ENCODE peak calls at places on chromosomes 4 and X, in nine cellular contexts. Q, T, A, K, L, E, B, J and W are unnamed samples.

GRCh38 chr4:161936625-161937133 is 227.1 kb downstream of the FSTL5 start:
- DNase-seq in Q (no peak), T (no peak), A (no peak), K (no peak), L (no peak), E (no peak), B (peak), J (peak), W (peak)

GRCh38 chr4:34720563-34720962 is 1523.8 kb downstream of the ARAP2 start:
- DNase-seq in Q (no peak), T (no peak), A (peak), K (no peak), L (peak), E (no peak), B (peak), J (peak), W (no peak)

GRCh38 chr4:141654098-141654497 is 17.7 kb downstream of the IL15 start:
- DNase-seq in Q (no peak), T (no peak), A (no peak), K (no peak), L (no peak), E (no peak), B (no peak), J (peak), W (no peak)

GRCh38 chrX:138255373-138255772 is 456.1 kb downstream of the FGF13 start:
- DNase-seq in Q (no peak), T (no peak), A (no peak), K (no peak), L (no peak), E (no peak), B (no peak), J (no peak), W (no peak)

GRCh38 chr4:47623916-47624554 is 139.0 kb downstream of the ATP10D start:
- DNase-seq in Q (no peak), T (peak), A (no peak), K (no peak), L (no peak), E (no peak), B (peak), J (peak), W (peak)

GRCh38 chrX:69156638-69157037 is 8.6 kb downstream of the PJA1 start:
- DNase-seq in Q (no peak), T (no peak), A (no peak), K (no peak), L (no peak), E (no peak), B (no peak), J (no peak), W (no peak)

GRCh38 chr4:133584714-133585113 is 435.6 kb downstream of the PCDH10 start:
- DNase-seq in Q (no peak), T (no peak), A (no peak), K (no peak), L (no peak), E (no peak), B (no peak), J (no peak), W (no peak)

GRCh38 chr4:122458625-122459024 is 2.1 kb upstream of the IL2 start:
- DNase-seq in Q (peak), T (no peak), A (peak), K (peak), L (peak), E (no peak), B (peak), J (peak), W (no peak)

GRCh38 chr4:107757860-107758476 is 37.9 kb upstream of the PAPSS1 start:
- DNase-seq in Q (no peak), T (no peak), A (peak), K (no peak), L (peak), E (no peak), B (peak), J (peak), W (no peak)

GRCh38 chr4:66558651-66559050 is 888.4 kb upstream of the EPHA5 start:
- DNase-seq in Q (no peak), T (no peak), A (no peak), K (no peak), L (no peak), E (no peak), B (no peak), J (peak), W (no peak)

GRCh38 chr4:4519296-4519898 is 22.5 kb downstream of the STX18 start:
- DNase-seq in Q (no peak), T (no peak), A (no peak), K (no peak), L (peak), E (no peak), B (no peak), J (peak), W (no peak)

GRCh38 chr4:105461221-105462041 is 12.4 kb downstream of the PPA2 start:
- DNase-seq in Q (no peak), T (no peak), A (no peak), K (no peak), L (no peak), E (no peak), B (no peak), J (no peak), W (no peak)

GRCh38 chr4:165765053-165765452 is 108.0 kb upstream of the TLL1 start:
- DNase-seq in Q (no peak), T (no peak), A (no peak), K (no peak), L (no peak), E (no peak), B (no peak), J (no peak), W (no peak)

GRCh38 chr4:68451246-68452211 is 4.3 kb downstream of the TMPRSS11E start:
- DNase-seq in Q (no peak), T (no peak), A (no peak), K (no peak), L (no peak), E (no peak), B (no peak), J (no peak), W (no peak)

GRCh38 chrX:119618439-119618838 is 12.2 kb upstream of the NKRF start:
- DNase-seq in Q (no peak), T (no peak), A (no peak), K (no peak), L (peak), E (no peak), B (no peak), J (no peak), W (no peak)

GRCh38 chr4:162782778-162783507 is 383.7 kb downstream of the NAF1 start:
- DNase-seq in Q (no peak), T (no peak), A (no peak), K (no peak), L (no peak), E (peak), B (no peak), J (peak), W (no peak)

GRCh38 chr4:181855307-181855706 is 387.9 kb upstream of the TENM3 start:
- DNase-seq in Q (no peak), T (no peak), A (no peak), K (no peak), L (no peak), E (no peak), B (no peak), J (peak), W (no peak)

GRCh38 chrX:107716045-107716684 is 59.4 kb downstream of the TSC22D3 start:
- DNase-seq in Q (no peak), T (peak), A (peak), K (no peak), L (no peak), E (peak), B (peak), J (peak), W (no peak)

GRCh38 chr4:88240297-88240714 is 44.1 kb downstream of the PPM1K start:
- DNase-seq in Q (no peak), T (no peak), A (no peak), K (no peak), L (no peak), E (no peak), B (no peak), J (no peak), W (no peak)

GRCh38 chr4:129543299-129543698 is 447.3 kb downstream of the C4orf33 start:
- DNase-seq in Q (no peak), T (no peak), A (no peak), K (no peak), L (no peak), E (no peak), B (no peak), J (no peak), W (no peak)